ENCODE peak calls at places on chromosomes 11 and 22, in nine cellular contexts. T is fibroblast of pulmonary artery, Y is cardiac fibroblast, R is heart right ventricle, H is hepatocyte, E is ovary, W is neural progenitor cell, I is AG04450, F is tibial artery. C is an unnamed sample.

GRCh38 chr22:27179161-27179560 is 521.8 kb downstream of the MIAT start:
- DNase-seq in T (no peak), Y (no peak), R (no peak), H (no peak), E (no peak), W (no peak), I (no peak), F (no peak), C (no peak)

GRCh38 chr11:69122642-69123431 is 32.9 kb upstream of the SMIM38 start:
- DNase-seq in T (peak), Y (peak), R (peak), H (peak), E (no peak), W (peak), I (peak), F (peak), C (peak)

GRCh38 chr22:46596819-46597218 is 23.4 kb upstream of the GRAMD4 start:
- DNase-seq in T (no peak), Y (no peak), R (no peak), H (peak), E (no peak), W (no peak), I (no peak), F (no peak), C (no peak)

GRCh38 chr11:112588252-112588668 is 327.6 kb upstream of the PLET1 start:
- DNase-seq in T (peak), Y (peak), R (peak), H (peak), E (peak), W (peak), I (peak), F (peak), C (peak)

GRCh38 chr11:14384338-14384737 is 25.4 kb upstream of the RRAS2 start:
- DNase-seq in T (peak), Y (peak), R (no peak), H (no peak), E (no peak), W (no peak), I (peak), F (no peak), C (no peak)

GRCh38 chr11:85602551-85603218 is 24.5 kb downstream of the DLG2 start:
- DNase-seq in T (peak), Y (peak), R (no peak), H (no peak), E (no peak), W (no peak), I (no peak), F (no peak), C (no peak)

GRCh38 chr11:19881185-19881584 is 168.5 kb downstream of the NAV2 start:
- DNase-seq in T (no peak), Y (no peak), R (no peak), H (no peak), E (no peak), W (no peak), I (no peak), F (no peak), C (no peak)

GRCh38 chr11:74134661-74135515 is 35.9 kb downstream of the C2CD3 start:
- DNase-seq in T (no peak), Y (peak), R (no peak), H (no peak), E (no peak), W (no peak), I (no peak), F (no peak), C (peak)

GRCh38 chr11:2887526-2888195 is 2.1 kb upstream of the CDKN1C start:
- DNase-seq in T (no peak), Y (no peak), R (no peak), H (no peak), E (peak), W (peak), I (no peak), F (no peak), C (no peak)

GRCh38 chr11:107591098-107591445 is at the start of gene ELMOD1:
- DNase-seq in T (peak), Y (peak), R (peak), H (peak), E (peak), W (peak), I (no peak), F (peak), C (no peak)

GRCh38 chr11:9264381-9265210 is 554 bp downstream of the DENND5A start:
- DNase-seq in T (peak), Y (peak), R (peak), H (peak), E (peak), W (peak), I (no peak), F (peak), C (peak)

GRCh38 chr22:28710112-28710888 is 30.7 kb upstream of the TTC28 start:
- DNase-seq in T (peak), Y (peak), R (no peak), H (peak), E (no peak), W (no peak), I (peak), F (no peak), C (no peak)

GRCh38 chr11:128512478-128513127 is 74.8 kb downstream of the ETS1 start:
- DNase-seq in T (no peak), Y (peak), R (no peak), H (no peak), E (no peak), W (no peak), I (no peak), F (no peak), C (no peak)

GRCh38 chr11:133720951-133721350 is 124.4 kb downstream of the SPATA19 start:
- DNase-seq in T (no peak), Y (no peak), R (no peak), H (no peak), E (no peak), W (no peak), I (no peak), F (no peak), C (no peak)

GRCh38 chr22:33798401-33798800 is 121.9 kb downstream of the LARGE1 start:
- DNase-seq in T (no peak), Y (no peak), R (no peak), H (no peak), E (no peak), W (no peak), I (no peak), F (no peak), C (no peak)

GRCh38 chr22:33792837-33793236 is 127.4 kb downstream of the LARGE1 start:
- DNase-seq in T (no peak), Y (no peak), R (no peak), H (no peak), E (peak), W (no peak), I (no peak), F (no peak), C (no peak)

GRCh38 chr22:33793464-33793863 is 126.8 kb downstream of the LARGE1 start:
- DNase-seq in T (no peak), Y (no peak), R (no peak), H (no peak), E (no peak), W (no peak), I (no peak), F (no peak), C (no peak)

GRCh38 chr22:33796494-33796893 is 123.8 kb downstream of the LARGE1 start:
- DNase-seq in T (no peak), Y (no peak), R (no peak), H (no peak), E (no peak), W (no peak), I (no peak), F (no peak), C (no peak)
- TF ChIP-seq CTCF in T (no peak), Y (no peak), R (no peak), H (no peak), E (no peak), W (peak), I (peak), F (no peak), C (no peak)

GRCh38 chr11:10930224-10930960 is 72.5 kb upstream of the ZBED5 start:
- DNase-seq in T (peak), Y (peak), R (no peak), H (no peak), E (no peak), W (no peak), I (no peak), F (no peak), C (no peak)

GRCh38 chr11:10931761-10932700 is 74.2 kb upstream of the ZBED5 start:
- DNase-seq in T (peak), Y (no peak), R (peak), H (no peak), E (peak), W (peak), I (no peak), F (peak), C (no peak)

GRCh38 chr11:10933455-10934292 is 75.8 kb upstream of the ZBED5 start:
- DNase-seq in T (peak), Y (peak), R (peak), H (peak), E (peak), W (peak), I (peak), F (peak), C (peak)

GRCh38 chr11:10932976-10933375 is 75.1 kb upstream of the ZBED5 start:
- DNase-seq in T (no peak), Y (no peak), R (no peak), H (no peak), E (no peak), W (peak), I (no peak), F (no peak), C (no peak)

DNA sequence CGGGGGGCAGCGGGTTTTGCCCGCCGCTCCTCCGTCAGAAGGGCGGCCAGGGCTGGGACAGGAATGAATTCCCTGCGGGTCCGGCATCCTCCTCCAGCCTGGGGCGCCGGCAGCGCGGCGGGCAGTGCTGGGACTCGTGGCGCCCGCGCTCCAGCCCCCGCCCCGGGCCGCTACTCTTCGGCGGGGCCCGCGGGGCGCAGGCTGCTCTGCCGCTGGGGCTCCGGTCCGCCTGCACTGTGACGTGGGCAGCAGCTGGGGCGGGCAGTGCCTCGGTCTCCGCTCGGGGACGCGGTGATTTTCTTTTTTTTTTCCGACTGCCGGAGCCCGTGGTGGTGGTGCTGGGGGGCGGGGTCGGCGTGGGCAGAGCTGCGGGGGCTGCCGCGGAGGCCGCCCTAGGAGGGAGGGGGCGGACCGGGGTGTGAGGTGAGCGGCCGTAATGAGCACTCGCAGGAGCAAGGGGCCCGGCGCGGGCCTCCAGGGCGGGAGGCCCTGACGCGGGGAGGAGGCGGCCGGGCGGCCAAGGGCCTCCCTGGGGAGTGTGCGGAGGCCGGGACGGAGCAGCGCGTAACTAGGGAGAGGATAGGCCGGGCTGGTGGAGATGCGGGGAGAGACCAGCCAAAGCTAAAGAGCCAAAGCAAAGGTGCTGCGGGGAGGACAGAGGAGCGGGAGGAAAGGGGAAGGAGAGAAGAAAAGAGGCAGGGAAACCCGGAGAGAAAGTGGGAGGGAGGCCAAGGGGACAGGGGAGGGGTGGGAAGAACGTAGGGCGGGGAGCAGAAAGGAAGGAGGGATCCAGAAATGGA is 73.3 kb upstream of the ZBED5 start:
- DNase-seq in T (peak), Y (peak), R (peak), H (peak), E (peak), W (peak), I (peak), F (peak), C (no peak)
- H3K4me3 ChIP-seq in T (peak), Y (peak), R (peak), H (peak), E (peak), W (peak), I (peak), F (peak), C (peak)

DNA sequence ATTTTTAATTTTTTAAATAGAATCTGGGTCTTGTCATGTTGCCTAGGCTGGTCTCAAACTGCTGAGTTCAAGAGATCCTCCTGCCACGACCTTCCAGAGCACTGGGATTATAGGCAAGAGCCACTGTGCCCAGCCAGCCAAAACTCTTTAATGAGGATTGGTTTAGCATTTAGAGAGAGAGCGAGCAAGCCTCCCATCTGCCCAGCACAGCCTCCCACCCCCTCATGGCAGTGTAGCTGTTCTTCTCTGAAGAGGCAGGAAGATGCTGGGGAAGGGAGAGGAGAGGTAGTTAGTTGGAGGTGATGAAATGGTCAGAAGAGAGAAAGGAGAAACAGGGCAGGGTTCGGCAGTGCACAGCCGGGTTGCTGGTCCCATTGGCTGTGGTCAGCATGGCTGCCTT is 105.7 kb downstream of the SCN3B start:
- DNase-seq in T (no peak), Y (no peak), R (no peak), H (no peak), E (no peak), W (no peak), I (no peak), F (no peak), C (no peak)
- TF ChIP-seq CTCF in T (no peak), Y (no peak), R (no peak), H (no peak), E (no peak), W (no peak), I (no peak), F (no peak), C (no peak)

GRCh38 chr11:554824-555499 is 5.6 kb downstream of the LMNTD2 start:
- DNase-seq in T (peak), Y (peak), R (peak), H (peak), E (no peak), W (peak), I (no peak), F (no peak), C (no peak)
- H3K4me3 ChIP-seq in T (no peak), Y (no peak), R (peak), H (peak), E (peak), W (peak), I (no peak), F (no peak), C (peak)

C was measured in retinal pigment epithelial cell.